ENCODE peak calls at places on chromosomes 1 and 21, in five cellular contexts. One of them, this sample, is unnamed. For H3K27me3, the result is how much of the 10 kb centered on the place peaks cover.

GRCh38 chr1:198678901-198679329 is 40.1 kb downstream of the PTPRC start:
- DNase-seq in IMR-90: no peak
- DNase-seq in fibroblast of lung: no peak
- DNase-seq in endodermal cell: no peak
- DNase-seq in CD8-positive, alpha-beta T cell: peak
- DNase-seq in this sample: no peak

GRCh38 chr21:36791150-36791549 is 92.2 kb downstream of the SIM2 start:
- DNase-seq in IMR-90: no peak
- DNase-seq in fibroblast of lung: no peak
- DNase-seq in endodermal cell: no peak
- DNase-seq in CD8-positive, alpha-beta T cell: no peak
- DNase-seq in this sample: no peak

GRCh38 chr1:221766210-221766609 is 24.3 kb upstream of the DUSP10 start:
- DNase-seq in IMR-90: peak
- DNase-seq in fibroblast of lung: peak
- DNase-seq in endodermal cell: no peak
- DNase-seq in CD8-positive, alpha-beta T cell: no peak
- DNase-seq in this sample: no peak

GRCh38 chr1:94612555-94613204 is 71.1 kb upstream of the F3 start:
- DNase-seq in IMR-90: no peak
- DNase-seq in fibroblast of lung: no peak
- DNase-seq in endodermal cell: peak
- DNase-seq in CD8-positive, alpha-beta T cell: no peak
- DNase-seq in this sample: no peak

GRCh38 chr1:57422271-57423134 is 1.4 kb downstream of the DAB1 start:
- DNase-seq in IMR-90: peak
- DNase-seq in fibroblast of lung: peak
- DNase-seq in endodermal cell: peak
- DNase-seq in CD8-positive, alpha-beta T cell: no peak
- DNase-seq in this sample: peak

GRCh38 chr1:56442456-56442855 is 136.9 kb downstream of the PLPP3 start:
- DNase-seq in IMR-90: no peak
- DNase-seq in fibroblast of lung: no peak
- DNase-seq in endodermal cell: no peak
- DNase-seq in CD8-positive, alpha-beta T cell: no peak
- DNase-seq in this sample: no peak

GRCh38 chr1:235902638-235903542 is 36.2 kb upstream of the LYST start:
- DNase-seq in IMR-90: peak
- DNase-seq in fibroblast of lung: peak
- DNase-seq in endodermal cell: no peak
- DNase-seq in CD8-positive, alpha-beta T cell: no peak
- DNase-seq in this sample: no peak

GRCh38 chr21:31326478-31327247 is 17.4 kb downstream of the TIAM1 start:
- DNase-seq in IMR-90: no peak
- DNase-seq in fibroblast of lung: peak
- DNase-seq in endodermal cell: no peak
- DNase-seq in CD8-positive, alpha-beta T cell: peak
- DNase-seq in this sample: no peak

GRCh38 chr21:42010507-42011493 is 640 bp upstream of the ZBTB21 start:
- DNase-seq in IMR-90: no peak
- DNase-seq in fibroblast of lung: peak
- DNase-seq in endodermal cell: peak
- DNase-seq in CD8-positive, alpha-beta T cell: peak
- DNase-seq in this sample: peak

GRCh38 chr1:240091614-240092300 is at the start of gene FMN2:
- DNase-seq in IMR-90: peak
- DNase-seq in fibroblast of lung: peak
- DNase-seq in endodermal cell: peak
- DNase-seq in CD8-positive, alpha-beta T cell: no peak
- DNase-seq in this sample: peak

GRCh38 chr1:233112184-233113008 is 162.0 kb downstream of the NTPCR start:
- DNase-seq in IMR-90: peak
- DNase-seq in fibroblast of lung: peak
- DNase-seq in endodermal cell: peak
- DNase-seq in CD8-positive, alpha-beta T cell: no peak
- DNase-seq in this sample: no peak

DNA sequence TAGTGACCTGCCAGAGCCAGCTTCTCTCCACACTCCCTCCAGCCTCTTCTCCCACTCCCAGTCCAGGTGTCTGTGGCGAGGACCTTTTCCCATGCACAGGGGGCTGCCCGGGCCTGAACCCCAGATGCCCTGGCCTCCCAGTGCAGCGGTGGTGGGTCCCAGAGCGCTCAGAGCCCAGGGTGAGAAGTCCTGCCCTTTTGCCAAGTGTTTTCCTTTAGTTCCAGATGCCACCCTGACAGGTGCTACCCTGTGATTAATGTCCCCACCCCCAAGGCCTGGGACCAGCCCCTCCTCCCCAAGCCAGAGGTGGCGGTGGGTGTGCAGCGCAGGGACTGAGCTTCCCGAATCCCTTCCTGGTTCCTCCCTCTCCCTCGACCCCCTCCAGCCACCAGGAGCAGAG is 90.4 kb downstream of the PAX7 start:
- DNase-seq in IMR-90: no peak
- DNase-seq in fibroblast of lung: no peak
- DNase-seq in endodermal cell: no peak
- DNase-seq in CD8-positive, alpha-beta T cell: no peak
- DNase-seq in this sample: no peak
- H3K27me3 ChIP-seq in IMR-90: under half
- H3K27me3 ChIP-seq in fibroblast of lung: under half
- H3K27me3 ChIP-seq in endodermal cell: under half
- H3K27me3 ChIP-seq in CD8-positive, alpha-beta T cell: under half
- H3K27me3 ChIP-seq in this sample: half or more

DNA sequence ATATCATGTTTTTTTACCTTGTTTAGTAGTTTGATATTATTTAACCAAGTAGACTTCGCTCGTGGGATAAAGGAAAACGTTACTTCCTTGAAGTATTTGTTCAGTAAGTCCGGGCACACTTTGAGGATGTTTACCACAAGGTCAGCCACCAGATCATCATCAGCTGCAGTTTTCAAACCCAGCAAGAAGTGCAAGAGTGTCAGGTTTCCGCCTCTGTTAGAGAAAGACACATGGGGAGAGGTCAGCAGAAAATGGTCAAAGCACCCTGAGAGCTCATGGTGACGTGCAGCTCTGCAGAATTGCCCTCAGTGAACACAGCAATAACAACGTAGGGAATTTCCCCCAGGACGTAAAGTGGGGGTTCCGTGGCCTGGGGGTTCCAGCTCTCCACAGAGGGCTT is 24.4 kb downstream of the URB1 start:
- DNase-seq in IMR-90: peak
- DNase-seq in fibroblast of lung: no peak
- DNase-seq in endodermal cell: no peak
- DNase-seq in CD8-positive, alpha-beta T cell: no peak
- DNase-seq in this sample: no peak
- TF ChIP-seq CTCF in IMR-90: no peak
- TF ChIP-seq CTCF in fibroblast of lung: no peak
- TF ChIP-seq CTCF in endodermal cell: no peak
- TF ChIP-seq CTCF in CD8-positive, alpha-beta T cell: no peak
- TF ChIP-seq CTCF in this sample: no peak

GRCh38 chr1:4770713-4771112 is 116.3 kb downstream of the AJAP1 start:
- DNase-seq in IMR-90: no peak
- DNase-seq in fibroblast of lung: no peak
- DNase-seq in endodermal cell: no peak
- DNase-seq in CD8-positive, alpha-beta T cell: no peak
- DNase-seq in this sample: no peak

GRCh38 chr1:4771721-4772120 is 117.3 kb downstream of the AJAP1 start:
- DNase-seq in IMR-90: no peak
- DNase-seq in fibroblast of lung: no peak
- DNase-seq in endodermal cell: no peak
- DNase-seq in CD8-positive, alpha-beta T cell: no peak
- DNase-seq in this sample: no peak

GRCh38 chr1:4772294-4773010 is 118.0 kb downstream of the AJAP1 start:
- DNase-seq in IMR-90: no peak
- DNase-seq in fibroblast of lung: no peak
- DNase-seq in endodermal cell: no peak
- DNase-seq in CD8-positive, alpha-beta T cell: no peak
- DNase-seq in this sample: no peak

GRCh38 chr1:4769516-4770280 is 115.3 kb downstream of the AJAP1 start:
- DNase-seq in IMR-90: no peak
- DNase-seq in fibroblast of lung: no peak
- DNase-seq in endodermal cell: no peak
- DNase-seq in CD8-positive, alpha-beta T cell: no peak
- DNase-seq in this sample: no peak

DNA sequence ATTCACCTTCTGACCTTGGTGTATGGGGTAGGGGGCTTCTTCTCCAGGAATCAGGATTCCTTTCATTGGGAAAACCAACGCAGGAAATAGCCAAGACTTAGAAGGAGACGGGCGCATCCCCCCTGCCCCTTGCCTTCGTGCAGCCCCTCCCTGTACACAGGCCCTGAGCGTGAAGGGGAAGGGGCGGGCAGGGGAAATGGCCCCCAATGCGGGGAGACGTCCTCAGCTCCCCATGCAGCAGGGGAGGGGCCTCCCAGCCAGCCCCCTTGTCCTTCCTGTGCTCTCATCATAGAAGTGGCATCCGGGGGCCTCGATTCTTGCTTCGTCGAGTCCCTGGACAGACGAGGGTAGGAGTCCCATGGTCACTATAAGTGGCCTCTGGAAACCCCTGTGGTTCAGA is 116.9 kb downstream of the AJAP1 start:
- DNase-seq in IMR-90: no peak
- DNase-seq in fibroblast of lung: no peak
- DNase-seq in endodermal cell: no peak
- DNase-seq in CD8-positive, alpha-beta T cell: no peak
- DNase-seq in this sample: no peak
- H3K27me3 ChIP-seq in IMR-90: under half
- H3K27me3 ChIP-seq in fibroblast of lung: under half
- H3K27me3 ChIP-seq in endodermal cell: under half
- H3K27me3 ChIP-seq in CD8-positive, alpha-beta T cell: under half
- H3K27me3 ChIP-seq in this sample: under half

GRCh38 chr1:182783068-182783467 is 6.5 kb upstream of the NPL start:
- DNase-seq in IMR-90: no peak
- DNase-seq in fibroblast of lung: no peak
- DNase-seq in endodermal cell: peak
- DNase-seq in CD8-positive, alpha-beta T cell: no peak
- DNase-seq in this sample: peak

GRCh38 chr1:182789138-182790076 is at the start of gene NPL:
- DNase-seq in IMR-90: peak
- DNase-seq in fibroblast of lung: peak
- DNase-seq in endodermal cell: peak
- DNase-seq in CD8-positive, alpha-beta T cell: peak
- DNase-seq in this sample: peak

GRCh38 chr1:182784556-182785171 is 4.9 kb upstream of the NPL start:
- DNase-seq in IMR-90: peak
- DNase-seq in fibroblast of lung: peak
- DNase-seq in endodermal cell: no peak
- DNase-seq in CD8-positive, alpha-beta T cell: peak
- DNase-seq in this sample: peak

GRCh38 chr1:182786223-182787001 is 3.2 kb upstream of the NPL start:
- DNase-seq in IMR-90: peak
- DNase-seq in fibroblast of lung: peak
- DNase-seq in endodermal cell: peak
- DNase-seq in CD8-positive, alpha-beta T cell: peak
- DNase-seq in this sample: peak

GRCh38 chr1:182787002-182787324 is 2.6 kb upstream of the NPL start:
- DNase-seq in IMR-90: no peak
- DNase-seq in fibroblast of lung: no peak
- DNase-seq in endodermal cell: no peak
- DNase-seq in CD8-positive, alpha-beta T cell: no peak
- DNase-seq in this sample: no peak
- TF ChIP-seq CTCF in IMR-90: no peak
- TF ChIP-seq CTCF in fibroblast of lung: no peak
- TF ChIP-seq CTCF in endodermal cell: no peak
- TF ChIP-seq CTCF in CD8-positive, alpha-beta T cell: no peak
- TF ChIP-seq CTCF in this sample: no peak

DNA sequence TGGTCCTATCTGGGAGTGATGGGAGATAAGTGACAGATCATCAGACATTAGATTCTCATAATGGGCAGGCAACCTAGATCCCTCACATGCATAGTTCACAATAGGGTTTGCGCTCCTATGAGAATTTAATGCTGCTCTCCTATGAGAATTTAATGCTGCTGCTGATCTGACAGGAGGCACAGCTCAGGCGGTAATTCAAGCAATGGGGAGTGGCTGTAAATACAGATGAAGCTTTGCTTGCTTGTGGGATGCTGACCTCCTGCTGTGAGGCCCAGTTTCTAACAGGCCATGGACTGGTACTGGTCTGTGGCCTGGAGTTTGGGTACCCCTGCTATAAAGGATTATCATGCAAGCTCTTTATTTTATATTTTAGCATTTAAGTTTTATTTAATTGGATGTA is 72.0 kb downstream of the ZMYM4 start:
- DNase-seq in IMR-90: no peak
- DNase-seq in fibroblast of lung: no peak
- DNase-seq in endodermal cell: no peak
- DNase-seq in CD8-positive, alpha-beta T cell: no peak
- DNase-seq in this sample: peak
- H3K27me3 ChIP-seq in IMR-90: under half
- H3K27me3 ChIP-seq in fibroblast of lung: under half
- H3K27me3 ChIP-seq in endodermal cell: under half
- H3K27me3 ChIP-seq in CD8-positive, alpha-beta T cell: under half
- H3K27me3 ChIP-seq in this sample: under half

GRCh38 chr1:29033829-29034466 is 89.8 kb downstream of the TMEM200B start:
- DNase-seq in IMR-90: peak
- DNase-seq in fibroblast of lung: peak
- DNase-seq in endodermal cell: no peak
- DNase-seq in CD8-positive, alpha-beta T cell: no peak
- DNase-seq in this sample: peak
- TF ChIP-seq CTCF in IMR-90: peak
- TF ChIP-seq CTCF in fibroblast of lung: peak
- TF ChIP-seq CTCF in endodermal cell: peak
- TF ChIP-seq CTCF in CD8-positive, alpha-beta T cell: peak
- TF ChIP-seq CTCF in this sample: peak

GRCh38 chr1:148353461-148354283 is 129.4 kb downstream of the PPIAL4G start:
- DNase-seq in IMR-90: peak
- DNase-seq in fibroblast of lung: peak
- DNase-seq in endodermal cell: peak
- DNase-seq in CD8-positive, alpha-beta T cell: no peak
- DNase-seq in this sample: peak

GRCh38 chr1:148355976-148356375 is 127.1 kb downstream of the PPIAL4G start:
- DNase-seq in IMR-90: peak
- DNase-seq in fibroblast of lung: no peak
- DNase-seq in endodermal cell: no peak
- DNase-seq in CD8-positive, alpha-beta T cell: no peak
- DNase-seq in this sample: no peak

GRCh38 chr1:148354284-148354869 is 128.7 kb downstream of the PPIAL4G start:
- DNase-seq in IMR-90: no peak
- DNase-seq in fibroblast of lung: no peak
- DNase-seq in endodermal cell: peak
- DNase-seq in CD8-positive, alpha-beta T cell: no peak
- DNase-seq in this sample: peak

GRCh38 chr1:148357037-148357436 is 126.1 kb downstream of the PPIAL4G start:
- DNase-seq in IMR-90: no peak
- DNase-seq in fibroblast of lung: no peak
- DNase-seq in endodermal cell: no peak
- DNase-seq in CD8-positive, alpha-beta T cell: no peak
- DNase-seq in this sample: no peak

GRCh38 chr1:148354909-148355308 is 128.2 kb downstream of the PPIAL4G start:
- DNase-seq in IMR-90: no peak
- DNase-seq in fibroblast of lung: no peak
- DNase-seq in endodermal cell: no peak
- DNase-seq in CD8-positive, alpha-beta T cell: no peak
- DNase-seq in this sample: no peak
- H3K27me3 ChIP-seq in IMR-90: under half
- H3K27me3 ChIP-seq in fibroblast of lung: under half
- H3K27me3 ChIP-seq in endodermal cell: half or more
- H3K27me3 ChIP-seq in CD8-positive, alpha-beta T cell: under half
- H3K27me3 ChIP-seq in this sample: half or more

This sample was measured in neural progenitor cell.